ENCODE peak calls at places on chromosomes 13 and 19, in six cellular contexts. J is germinal center; O is HepG2; V is GM20000; C is stimulated activated CD8-positive, alpha-beta memory T cell treated with anti-CD3 and anti-CD28 coated beads, Interleukin-7, amount 100 ng/mL, for 1 hour; H is iris pigment epithelial cell. Q is an unnamed sample.

GRCh38 chr13:24995225-24995804 is 100.6 kb upstream of the PABPC3 start:
- DNase-seq in J (peak; percentile 59), O (peak; percentile 75), V (peak; percentile 67), C (peak; percentile 13), H (peak; percentile 88), Q (no peak)

GRCh38 chr19:47280183-47280797 is 5.6 kb downstream of the INAFM1 start:
- DNase-seq in J (peak; percentile 26), O (peak; percentile 42), V (no peak), C (no peak), H (no peak), Q (no peak)

GRCh38 chr19:11242864-11243797 is 3.7 kb downstream of the ANGPTL8 start:
- DNase-seq in J (peak; percentile 98), O (peak; percentile 61), V (peak; percentile 98), C (peak; percentile 77), H (peak; percentile 79), Q (no peak)

GRCh38 chr13:100229603-100230002 is 140.7 kb downstream of the PCCA start:
- DNase-seq in J (no peak), O (no peak), V (no peak), C (no peak), H (no peak), Q (no peak)

GRCh38 chr13:70339738-70340137 is 231.5 kb upstream of the KLHL1 start:
- DNase-seq in J (no peak), O (peak; percentile 21), V (no peak), C (no peak), H (peak; percentile 24), Q (no peak)

GRCh38 chr19:57818378-57818777 is 3.7 kb upstream of the ZNF552 start:
- DNase-seq in J (no peak), O (peak; percentile 10), V (no peak), C (no peak), H (no peak), Q (no peak)

GRCh38 chr13:49927755-49928154 is 8.4 kb downstream of the SPRYD7 start:
- DNase-seq in J (no peak), O (no peak), V (no peak), C (no peak), H (peak; percentile 90), Q (no peak)

GRCh38 chr19:2326699-2327360 is 1.6 kb downstream of the LSM7 start:
- DNase-seq in J (no peak), O (no peak), V (no peak), C (no peak), H (no peak), Q (no peak)

GRCh38 chr19:17097593-17098126 is 22.1 kb downstream of the MYO9B start:
- DNase-seq in J (no peak), O (peak; percentile 86), V (no peak), C (no peak), H (no peak), Q (no peak)

GRCh38 chr19:51417107-51417806 is at the start of gene SIGLEC10:
- DNase-seq in J (peak; percentile 80), O (no peak), V (peak; percentile 81), C (no peak), H (no peak), Q (no peak)

GRCh38 chr13:94128430-94128829 is 351.1 kb downstream of the DCT start:
- DNase-seq in J (no peak), O (no peak), V (no peak), C (no peak), H (no peak), Q (no peak)

GRCh38 chr13:108549989-108550388 is 79.4 kb upstream of the MYO16 start:
- DNase-seq in J (no peak), O (no peak), V (no peak), C (no peak), H (no peak), Q (no peak)

GRCh38 chr13:88377852-88378251 is 706.7 kb downstream of the SLITRK5 start:
- DNase-seq in J (no peak), O (no peak), V (no peak), C (no peak), H (no peak), Q (no peak)

GRCh38 chr13:73131247-73131646 is 72.4 kb downstream of the KLF5 start:
- DNase-seq in J (no peak), O (no peak), V (no peak), C (no peak), H (no peak), Q (no peak)

GRCh38 chr19:17229890-17230289 is 3.9 kb downstream of the OCEL1 start:
- DNase-seq in J (no peak), O (no peak), V (no peak), C (no peak), H (no peak), Q (no peak)

GRCh38 chr13:43388282-43389034 is 365.1 kb downstream of the DNAJC15 start:
- DNase-seq in J (no peak), O (no peak), V (no peak), C (no peak), H (no peak), Q (no peak)

GRCh38 chr19:2271516-2272103 is 10.4 kb downstream of the PEAK3 start:
- DNase-seq in J (peak; percentile 8), O (no peak), V (no peak), C (no peak), H (peak; percentile 93), Q (no peak)

GRCh38 chr19:38837656-38838121 is 6.1 kb upstream of the ECH1 start:
- DNase-seq in J (no peak), O (peak; percentile 65), V (no peak), C (no peak), H (peak; percentile 27), Q (no peak)

GRCh38 chr13:76894401-76895110 is 8.4 kb upstream of the KCTD12 start:
- DNase-seq in J (no peak), O (no peak), V (no peak), C (no peak), H (no peak), Q (no peak)

GRCh38 chr13:101985321-101985720 is 416.5 kb downstream of the FGF14 start:
- DNase-seq in J (no peak), O (no peak), V (no peak), C (no peak), H (peak; percentile 27), Q (no peak)

GRCh38 chr13:106496072-106496997 is 39.1 kb downstream of the EFNB2 start:
- DNase-seq in J (no peak), O (no peak), V (no peak), C (no peak), H (no peak), Q (no peak)

GRCh38 chr13:73971481-73971880 is 162.7 kb downstream of the KLF12 start:
- DNase-seq in J (no peak), O (no peak), V (no peak), C (no peak), H (no peak), Q (no peak)

GRCh38 chr19:1401138-1401888 is at the start of gene GAMT:
- DNase-seq in J (peak; percentile 78), O (no peak), V (peak; percentile 95), C (peak; percentile 31), H (no peak), Q (no peak)

GRCh38 chr19:3160219-3160618 is 18.4 kb upstream of the S1PR4 start:
- DNase-seq in J (no peak), O (no peak), V (no peak), C (no peak), H (no peak), Q (no peak)

GRCh38 chr19:10520652-10521318 is 3.5 kb upstream of the S1PR5 start:
- DNase-seq in J (no peak), O (no peak), V (no peak), C (no peak), H (no peak), Q (no peak)

GRCh38 chr13:77300176-77301141 is 26.4 kb downstream of the MYCBP2 start:
- DNase-seq in J (peak; percentile 30), O (no peak), V (no peak), C (no peak), H (peak; percentile 91), Q (no peak)